ENCODE peak calls at places on chromosome 1, in ten cellular contexts. L is mammary epithelial cell; J is transverse colon; E is glutamatergic neuron; N is epithelial cell of proximal tubule; A is OCI-LY7; W is A549; B is sigmoid colon; M is CD4-positive, alpha-beta T cell; O is neural crest cell. S is an unnamed sample.

GRCh38 chr1:227884370-227885134 is 63.2 kb downstream of the WNT9A start:
- DNase-seq in L (no peak), J (no peak), E (no peak), N (no peak), A (no peak), W (no peak), B (peak; percentile 65), M (no peak), O (no peak), S (no peak)

GRCh38 chr1:227315500-227316346 is 2.6 kb downstream of the CDC42BPA start:
- DNase-seq in L (peak; percentile 56), J (peak; percentile 66), E (no peak), N (peak; percentile 38), A (no peak), W (peak; percentile 39), B (no peak), M (no peak), O (no peak), S (no peak)

GRCh38 chr1:25504706-25505560 is 38.5 kb upstream of the LDLRAP1 start:
- DNase-seq in L (no peak), J (no peak), E (no peak), N (no peak), A (peak; percentile 50), W (no peak), B (peak; percentile 54), M (no peak), O (no peak), S (no peak)

GRCh38 chr1:159598196-159598595 is 10.6 kb downstream of the APCS start:
- DNase-seq in L (peak; percentile 93), J (no peak), E (no peak), N (peak; percentile 99), A (no peak), W (peak; percentile 43), B (no peak), M (no peak), O (no peak), S (no peak)

GRCh38 chr1:18895317-18895716 is 7.0 kb downstream of the ALDH4A1 start:
- DNase-seq in L (no peak), J (no peak), E (no peak), N (no peak), A (no peak), W (no peak), B (no peak), M (no peak), O (no peak), S (no peak)

GRCh38 chr1:13699936-13700520 is at the start of gene PRDM2:
- DNase-seq in L (peak; percentile 12), J (peak; percentile 53), E (peak; percentile 63), N (no peak), A (peak; percentile 70), W (peak; percentile 21), B (peak; percentile 68), M (peak; percentile 48), O (peak; percentile 43), S (peak; percentile 84)

GRCh38 chr1:16451868-16452528 is 11.5 kb downstream of the NECAP2 start:
- DNase-seq in L (no peak), J (no peak), E (no peak), N (no peak), A (no peak), W (no peak), B (peak; percentile 55), M (no peak), O (no peak), S (peak; percentile 61)

GRCh38 chr1:185645201-185645640 is 89.0 kb upstream of the HMCN1 start:
- DNase-seq in L (no peak), J (no peak), E (no peak), N (no peak), A (no peak), W (no peak), B (no peak), M (no peak), O (no peak), S (no peak)

GRCh38 chr1:182051938-182052337 is 9.6 kb downstream of the ZNF648 start:
- DNase-seq in L (peak; percentile 14), J (no peak), E (no peak), N (no peak), A (no peak), W (no peak), B (no peak), M (no peak), O (no peak), S (no peak)

GRCh38 chr1:100622037-100622436 is 84.1 kb downstream of the GPR88 start:
- DNase-seq in L (peak; percentile 99), J (no peak), E (no peak), N (peak; percentile 100), A (no peak), W (peak; percentile 38), B (no peak), M (no peak), O (no peak), S (no peak)

GRCh38 chr1:208654241-208654640 is 410.1 kb upstream of the PLXNA2 start:
- DNase-seq in L (peak; percentile 20), J (no peak), E (no peak), N (no peak), A (peak; percentile 1), W (peak; percentile 4), B (no peak), M (no peak), O (no peak), S (no peak)

GRCh38 chr1:21152423-21153100 is 24.1 kb downstream of the EIF4G3 start:
- DNase-seq in L (no peak), J (no peak), E (no peak), N (no peak), A (no peak), W (no peak), B (no peak), M (no peak), O (no peak), S (no peak)
- TF ChIP-seq CTCF in L (no peak), J (no peak), E (no peak), N (no peak), A (no peak), W (no peak), B (no peak), M (no peak), O (no peak), S (no peak)

DNA sequence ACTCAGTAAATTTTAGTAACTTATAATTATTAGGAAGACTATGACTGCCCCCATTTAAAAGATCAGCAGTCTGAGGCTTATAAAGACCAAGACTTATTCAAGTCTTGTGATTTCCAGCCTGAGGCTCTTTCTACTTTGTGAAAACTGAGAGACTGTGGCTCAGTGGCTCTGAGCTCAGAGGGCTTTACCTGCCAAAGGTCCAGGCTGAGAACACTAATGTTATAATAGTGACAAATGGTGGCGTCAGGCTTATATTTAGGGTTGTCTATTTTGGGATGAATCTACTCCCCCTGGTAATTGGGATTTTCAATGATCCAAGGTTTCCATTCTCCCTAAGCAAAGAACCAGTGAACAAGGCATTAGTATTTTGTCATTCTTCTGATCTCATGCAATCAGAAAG is 42.6 kb upstream of the EPS15 start:
- DNase-seq in L (no peak), J (no peak), E (no peak), N (no peak), A (no peak), W (no peak), B (no peak), M (no peak), O (no peak), S (no peak)
- TF ChIP-seq CTCF in L (no peak), J (no peak), E (no peak), N (no peak), A (no peak), W (no peak), B (no peak), M (no peak), O (no peak), S (no peak)

DNA sequence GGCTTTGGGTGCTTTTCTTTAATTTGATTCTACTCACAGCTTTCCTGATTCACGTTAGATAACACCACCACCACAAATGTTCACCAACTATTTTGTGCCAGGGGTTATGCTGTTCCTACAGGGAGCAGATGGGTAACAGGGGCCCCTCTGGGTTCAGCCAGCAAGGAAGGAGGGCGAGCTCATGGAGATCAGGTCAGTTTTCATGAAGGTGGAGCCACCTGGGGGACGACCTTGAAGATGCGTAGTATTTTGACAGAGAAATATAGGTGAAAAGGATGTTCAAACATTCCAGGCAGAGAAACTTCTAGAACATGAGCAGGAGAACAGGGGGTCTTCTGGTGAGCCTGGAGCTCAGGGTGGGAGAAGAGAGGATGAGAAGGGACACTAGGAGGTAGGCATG is 28.9 kb downstream of the KIAA0040 start:
- DNase-seq in L (no peak), J (no peak), E (no peak), N (no peak), A (no peak), W (no peak), B (no peak), M (no peak), O (no peak), S (no peak)
- TF ChIP-seq CTCF in L (no peak), J (no peak), E (no peak), N (no peak), A (peak; percentile 54), W (no peak), B (no peak), M (no peak), O (no peak), S (no peak)

GRCh38 chr1:193014354-193014753 is 44.8 kb downstream of the UCHL5 start:
- DNase-seq in L (no peak), J (no peak), E (no peak), N (no peak), A (no peak), W (no peak), B (no peak), M (no peak), O (no peak), S (no peak)

GRCh38 chr1:193025218-193025617 is 33.9 kb downstream of the UCHL5 start:
- DNase-seq in L (no peak), J (no peak), E (no peak), N (no peak), A (no peak), W (no peak), B (no peak), M (no peak), O (no peak), S (no peak)

GRCh38 chr1:193013707-193014106 is 45.5 kb downstream of the UCHL5 start:
- DNase-seq in L (no peak), J (no peak), E (no peak), N (no peak), A (no peak), W (no peak), B (peak; percentile 66), M (no peak), O (no peak), S (no peak)

GRCh38 chr1:193019442-193020026 is 39.6 kb downstream of the UCHL5 start:
- DNase-seq in L (peak; percentile 39), J (no peak), E (no peak), N (peak; percentile 30), A (peak; percentile 60), W (peak; percentile 25), B (no peak), M (no peak), O (no peak), S (peak; percentile 14)
- TF ChIP-seq CTCF in L (peak; percentile 53), J (peak; percentile 50), E (peak; percentile 57), N (peak; percentile 54), A (peak; percentile 84), W (peak; percentile 86), B (peak; percentile 20), M (peak; percentile 68), O (peak; percentile 76), S (no peak)

DNA sequence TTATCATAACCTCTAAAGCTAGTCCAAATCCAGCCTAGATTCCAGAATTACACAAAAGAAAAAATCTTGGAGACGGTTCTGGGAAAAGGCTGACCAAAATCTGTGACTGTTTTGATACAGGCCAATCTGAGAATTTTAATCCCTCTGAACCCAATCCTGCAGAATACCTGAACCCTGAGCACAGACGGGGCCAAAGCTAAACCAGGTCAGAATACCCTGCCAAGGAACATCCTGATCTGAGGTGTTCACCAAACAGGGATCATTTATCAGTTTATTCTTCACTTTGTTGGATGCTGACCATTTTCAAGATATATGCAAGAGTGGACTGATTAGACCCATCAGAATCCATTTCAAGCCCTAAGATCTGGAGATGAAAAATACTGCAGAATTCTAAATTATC is 3.6 kb downstream of the RC3H1 start:
- DNase-seq in L (no peak), J (no peak), E (no peak), N (no peak), A (no peak), W (no peak), B (no peak), M (no peak), O (no peak), S (no peak)
- TF ChIP-seq CTCF in L (no peak), J (no peak), E (no peak), N (no peak), A (no peak), W (no peak), B (no peak), M (no peak), O (no peak), S (no peak)

S was measured in GM20000.